ENCODE peak calls at places on chromosomes 12 and 14, in four cellular contexts. One of them, this sample, is unnamed.

GRCh38 chr12:1630081-1630826 is 1.2 kb downstream of the WNT5B start:
- DNase-seq in Panc1: no peak
- DNase-seq in GM23248: peak; percentile 72
- DNase-seq in CD4-positive, CD25-positive, alpha-beta regulatory T cell: no peak
- DNase-seq in this sample: peak; percentile 72

GRCh38 chr12:27015730-27016076 is 1.5 kb upstream of the TM7SF3 start:
- DNase-seq in Panc1: no peak
- DNase-seq in GM23248: peak; percentile 69
- DNase-seq in CD4-positive, CD25-positive, alpha-beta regulatory T cell: no peak
- DNase-seq in this sample: no peak

GRCh38 chr14:89258728-89259273 is 158.2 kb downstream of the FOXN3 start:
- DNase-seq in Panc1: no peak
- DNase-seq in GM23248: no peak
- DNase-seq in CD4-positive, CD25-positive, alpha-beta regulatory T cell: no peak
- DNase-seq in this sample: no peak

GRCh38 chr14:105179191-105179590 is 1.9 kb downstream of the NUDT14 start:
- DNase-seq in Panc1: no peak
- DNase-seq in GM23248: no peak
- DNase-seq in CD4-positive, CD25-positive, alpha-beta regulatory T cell: no peak
- DNase-seq in this sample: no peak

GRCh38 chr14:38238332-38238731 is 17.6 kb downstream of the CLEC14A start:
- DNase-seq in Panc1: no peak
- DNase-seq in GM23248: peak; percentile 53
- DNase-seq in CD4-positive, CD25-positive, alpha-beta regulatory T cell: no peak
- DNase-seq in this sample: peak; percentile 30

GRCh38 chr12:96434107-96434506 is 33.9 kb upstream of the CDK17 start:
- DNase-seq in Panc1: no peak
- DNase-seq in GM23248: peak; percentile 68
- DNase-seq in CD4-positive, CD25-positive, alpha-beta regulatory T cell: peak; percentile 71
- DNase-seq in this sample: peak; percentile 8

GRCh38 chr12:88579572-88579940 is 715 bp downstream of the KITLG start:
- DNase-seq in Panc1: no peak
- DNase-seq in GM23248: peak; percentile 71
- DNase-seq in CD4-positive, CD25-positive, alpha-beta regulatory T cell: no peak
- DNase-seq in this sample: peak; percentile 56

GRCh38 chr14:96086032-96086431 is 46.9 kb downstream of the C14orf132 start:
- DNase-seq in Panc1: no peak
- DNase-seq in GM23248: peak; percentile 94
- DNase-seq in CD4-positive, CD25-positive, alpha-beta regulatory T cell: no peak
- DNase-seq in this sample: no peak

GRCh38 chr14:92644166-92644565 is 104.3 kb downstream of the LGMN start:
- DNase-seq in Panc1: no peak
- DNase-seq in GM23248: peak; percentile 81
- DNase-seq in CD4-positive, CD25-positive, alpha-beta regulatory T cell: no peak
- DNase-seq in this sample: no peak

GRCh38 chr12:58171914-58172313 is 230.5 kb downstream of the ATP23 start:
- DNase-seq in Panc1: no peak
- DNase-seq in GM23248: peak; percentile 15
- DNase-seq in CD4-positive, CD25-positive, alpha-beta regulatory T cell: no peak
- DNase-seq in this sample: peak; percentile 85

GRCh38 chr12:45658066-45658465 is 71.4 kb upstream of the ARID2 start:
- DNase-seq in Panc1: no peak
- DNase-seq in GM23248: no peak
- DNase-seq in CD4-positive, CD25-positive, alpha-beta regulatory T cell: no peak
- DNase-seq in this sample: no peak

GRCh38 chr12:132525833-132526455 is 36.0 kb downstream of the FBRSL1 start:
- DNase-seq in Panc1: no peak
- DNase-seq in GM23248: no peak
- DNase-seq in CD4-positive, CD25-positive, alpha-beta regulatory T cell: no peak
- DNase-seq in this sample: no peak

GRCh38 chr14:71328183-71328582 is 420.9 kb downstream of the PCNX1 start:
- DNase-seq in Panc1: no peak
- DNase-seq in GM23248: no peak
- DNase-seq in CD4-positive, CD25-positive, alpha-beta regulatory T cell: no peak
- DNase-seq in this sample: no peak

GRCh38 chr14:105498430-105499255 is 7.6 kb downstream of the TEDC1 start:
- DNase-seq in Panc1: no peak
- DNase-seq in GM23248: no peak
- DNase-seq in CD4-positive, CD25-positive, alpha-beta regulatory T cell: peak; percentile 1
- DNase-seq in this sample: peak; percentile 76

GRCh38 chr12:75194250-75194649 is 15.4 kb downstream of the KCNC2 start:
- DNase-seq in Panc1: no peak
- DNase-seq in GM23248: no peak
- DNase-seq in CD4-positive, CD25-positive, alpha-beta regulatory T cell: no peak
- DNase-seq in this sample: no peak

GRCh38 chr12:41950455-41950854 is 194.2 kb downstream of the GXYLT1 start:
- DNase-seq in Panc1: no peak
- DNase-seq in GM23248: no peak
- DNase-seq in CD4-positive, CD25-positive, alpha-beta regulatory T cell: no peak
- DNase-seq in this sample: no peak

GRCh38 chr12:116594325-116595038 is 35.3 kb downstream of the MAP1LC3B2 start:
- DNase-seq in Panc1: no peak
- DNase-seq in GM23248: no peak
- DNase-seq in CD4-positive, CD25-positive, alpha-beta regulatory T cell: no peak
- DNase-seq in this sample: no peak

GRCh38 chr14:103551338-103551762 is 11.1 kb downstream of the BAG5 start:
- DNase-seq in Panc1: no peak
- DNase-seq in GM23248: peak; percentile 70
- DNase-seq in CD4-positive, CD25-positive, alpha-beta regulatory T cell: no peak
- DNase-seq in this sample: no peak

GRCh38 chr12:71243375-71243774 is 85.6 kb upstream of the TSPAN8 start:
- DNase-seq in Panc1: no peak
- DNase-seq in GM23248: no peak
- DNase-seq in CD4-positive, CD25-positive, alpha-beta regulatory T cell: no peak
- DNase-seq in this sample: no peak

GRCh38 chr14:71905031-71905430 is 27.2 kb upstream of the RGS6 start:
- DNase-seq in Panc1: no peak
- DNase-seq in GM23248: peak; percentile 17
- DNase-seq in CD4-positive, CD25-positive, alpha-beta regulatory T cell: no peak
- DNase-seq in this sample: no peak

GRCh38 chr12:28089363-28089762 is 100.9 kb upstream of the CCDC91 start:
- DNase-seq in Panc1: no peak
- DNase-seq in GM23248: peak; percentile 40
- DNase-seq in CD4-positive, CD25-positive, alpha-beta regulatory T cell: no peak
- DNase-seq in this sample: peak; percentile 40

GRCh38 chr12:65100140-65100539 is 21.0 kb downstream of the WIF1 start:
- DNase-seq in Panc1: no peak
- DNase-seq in GM23248: no peak
- DNase-seq in CD4-positive, CD25-positive, alpha-beta regulatory T cell: no peak
- DNase-seq in this sample: peak; percentile 63

GRCh38 chr12:68611094-68611818 is 557 bp downstream of the RAP1B start:
- DNase-seq in Panc1: no peak
- DNase-seq in GM23248: peak; percentile 84
- DNase-seq in CD4-positive, CD25-positive, alpha-beta regulatory T cell: peak; percentile 37
- DNase-seq in this sample: peak; percentile 65

GRCh38 chr12:77189463-77189862 is 124.1 kb upstream of the E2F7 start:
- DNase-seq in Panc1: no peak
- DNase-seq in GM23248: peak; percentile 87
- DNase-seq in CD4-positive, CD25-positive, alpha-beta regulatory T cell: no peak
- DNase-seq in this sample: peak; percentile 34

GRCh38 chr14:52922656-52923055 is 28.2 kb downstream of the FERMT2 start:
- DNase-seq in Panc1: no peak
- DNase-seq in GM23248: peak; percentile 83
- DNase-seq in CD4-positive, CD25-positive, alpha-beta regulatory T cell: no peak
- DNase-seq in this sample: no peak

GRCh38 chr12:44881197-44881596 is 5.1 kb upstream of the NELL2 start:
- DNase-seq in Panc1: no peak
- DNase-seq in GM23248: no peak
- DNase-seq in CD4-positive, CD25-positive, alpha-beta regulatory T cell: no peak
- DNase-seq in this sample: no peak

GRCh38 chr12:3992945-3993344 is 119.7 kb upstream of the PARP11 start:
- DNase-seq in Panc1: no peak
- DNase-seq in GM23248: no peak
- DNase-seq in CD4-positive, CD25-positive, alpha-beta regulatory T cell: no peak
- DNase-seq in this sample: no peak

GRCh38 chr12:57744194-57744776 is 554 bp upstream of the TSPAN31 start:
- DNase-seq in Panc1: peak; percentile 73
- DNase-seq in GM23248: peak; percentile 83
- DNase-seq in CD4-positive, CD25-positive, alpha-beta regulatory T cell: peak; percentile 64
- DNase-seq in this sample: no peak

GRCh38 chr14:92316937-92317336 is 6.0 kb upstream of the SLC24A4 start:
- DNase-seq in Panc1: no peak
- DNase-seq in GM23248: no peak
- DNase-seq in CD4-positive, CD25-positive, alpha-beta regulatory T cell: no peak
- DNase-seq in this sample: no peak

GRCh38 chr14:24315807-24316596 is 4.7 kb downstream of the LTB4R start:
- DNase-seq in Panc1: no peak
- DNase-seq in GM23248: peak; percentile 36
- DNase-seq in CD4-positive, CD25-positive, alpha-beta regulatory T cell: no peak
- DNase-seq in this sample: no peak

DNA sequence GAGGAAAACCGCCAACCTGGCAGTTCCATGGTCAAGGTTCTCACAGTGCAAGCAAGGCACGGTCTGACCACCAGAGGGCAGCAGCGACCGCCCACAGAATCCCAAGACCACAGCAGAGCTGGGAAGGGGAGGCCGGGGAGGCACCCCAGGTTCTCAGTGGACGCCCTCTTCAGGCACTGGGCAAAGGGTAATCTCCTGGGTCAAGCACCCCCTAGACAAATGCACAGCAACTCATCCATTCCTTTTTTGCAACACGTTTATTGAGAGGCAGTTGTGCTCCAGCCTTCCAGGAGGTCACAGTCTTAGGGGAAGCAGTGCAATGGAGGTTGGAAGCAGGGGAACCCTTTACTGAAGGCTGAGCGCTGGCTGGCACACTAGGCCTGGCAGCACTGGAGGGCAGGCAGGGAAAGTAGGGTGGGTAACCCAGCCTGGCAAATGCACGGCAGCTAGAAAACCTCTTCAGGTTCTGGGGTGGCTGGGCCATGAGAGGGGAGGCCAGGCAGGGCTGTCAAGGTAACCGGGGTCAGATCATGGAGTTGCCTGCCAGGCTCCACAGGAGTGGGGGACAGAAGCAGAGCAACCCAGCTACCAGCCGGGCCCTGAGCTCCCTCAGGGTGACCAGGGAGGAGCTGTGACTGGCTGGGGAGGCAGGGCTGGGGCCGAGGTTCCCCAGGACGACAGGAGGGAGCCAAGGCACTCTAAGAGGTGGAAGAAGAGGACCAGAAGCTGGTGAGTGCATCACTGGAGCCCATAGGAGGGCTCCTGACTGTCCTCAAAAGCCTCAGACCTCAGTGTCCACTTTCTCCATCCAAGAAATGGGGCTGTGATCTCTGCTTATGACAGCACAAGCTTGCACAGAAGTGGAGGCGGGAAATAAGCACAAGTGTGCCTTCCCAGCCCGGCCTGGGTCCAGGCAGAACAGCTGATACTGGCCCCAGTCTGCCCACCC is 1.8 kb upstream of the RHOF start:
- DNase-seq in Panc1: no peak
- DNase-seq in GM23248: peak; percentile 82
- DNase-seq in CD4-positive, CD25-positive, alpha-beta regulatory T cell: peak; percentile 77
- DNase-seq in this sample: peak; percentile 87
- H3K4me3 ChIP-seq in Panc1: peak overlapping the region; percentile 77
- H3K4me3 ChIP-seq in GM23248: peak overlapping the region; percentile 40
- H3K4me3 ChIP-seq in CD4-positive, CD25-positive, alpha-beta regulatory T cell: peak overlapping the region; percentile 62
- H3K4me3 ChIP-seq in this sample: no peak overlapping the region

DNA sequence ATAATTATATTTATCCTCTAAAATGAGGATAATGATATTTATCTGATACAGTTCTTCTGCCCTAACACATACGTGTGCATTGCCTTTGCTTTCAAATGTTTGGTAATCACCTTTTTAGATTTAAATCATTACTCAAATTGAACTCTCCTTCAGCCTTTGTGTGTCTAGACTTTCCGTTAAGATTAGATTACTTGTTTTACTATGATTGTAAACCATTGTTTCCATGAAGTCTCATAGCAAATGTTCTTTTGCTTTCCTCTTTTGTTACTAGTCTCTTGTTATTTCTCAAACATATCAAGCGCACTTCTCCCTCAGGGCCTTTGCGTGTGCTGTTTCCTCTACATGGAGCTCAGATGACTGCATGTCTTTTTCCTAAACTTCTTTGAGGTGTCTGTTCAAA is 63.7 kb downstream of the ETV6 start:
- DNase-seq in Panc1: no peak
- DNase-seq in GM23248: no peak
- DNase-seq in CD4-positive, CD25-positive, alpha-beta regulatory T cell: no peak
- DNase-seq in this sample: no peak
- H3K4me1 ChIP-seq in Panc1: no peaks in the 10 kb centered on the region
- H3K4me1 ChIP-seq in GM23248: peaks cover 31% of the 10 kb centered on the region
- H3K4me1 ChIP-seq in CD4-positive, CD25-positive, alpha-beta regulatory T cell: no peaks in the 10 kb centered on the region
- H3K4me1 ChIP-seq in this sample: no peaks in the 10 kb centered on the region

GRCh38 chr12:85835417-85835809 is 796 bp downstream of the RASSF9 start:
- DNase-seq in Panc1: no peak
- DNase-seq in GM23248: peak; percentile 66
- DNase-seq in CD4-positive, CD25-positive, alpha-beta regulatory T cell: no peak
- DNase-seq in this sample: no peak

GRCh38 chr12:85835810-85836715 is at the start of gene RASSF9:
- DNase-seq in Panc1: no peak
- DNase-seq in GM23248: peak; percentile 90
- DNase-seq in CD4-positive, CD25-positive, alpha-beta regulatory T cell: no peak
- DNase-seq in this sample: no peak

GRCh38 chr12:85834378-85834777 is 1.8 kb downstream of the RASSF9 start:
- DNase-seq in Panc1: no peak
- DNase-seq in GM23248: peak; percentile 29
- DNase-seq in CD4-positive, CD25-positive, alpha-beta regulatory T cell: no peak
- DNase-seq in this sample: no peak

GRCh38 chr12:85833558-85833957 is 2.7 kb downstream of the RASSF9 start:
- DNase-seq in Panc1: no peak
- DNase-seq in GM23248: no peak
- DNase-seq in CD4-positive, CD25-positive, alpha-beta regulatory T cell: no peak
- DNase-seq in this sample: no peak

DNA sequence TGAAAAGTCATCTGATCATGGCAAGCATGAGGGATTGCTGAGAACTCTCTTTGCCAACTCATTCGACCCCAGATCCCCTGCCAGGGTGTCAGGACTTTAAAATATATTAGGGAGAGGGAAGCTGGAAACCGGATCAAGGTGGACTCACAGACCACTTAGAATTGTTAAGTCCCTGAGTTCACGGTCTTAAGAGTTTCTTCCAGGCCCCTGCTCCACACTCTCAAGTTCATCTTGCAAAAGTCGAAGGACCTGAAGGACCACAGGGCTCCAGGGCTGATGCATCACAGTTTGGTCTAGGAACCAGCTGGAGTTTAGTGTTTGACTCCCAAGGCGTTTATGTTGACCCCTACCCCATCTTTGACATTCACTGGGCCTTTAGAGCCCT is 499 bp upstream of the RASSF9 start:
- DNase-seq in Panc1: no peak
- DNase-seq in GM23248: no peak
- DNase-seq in CD4-positive, CD25-positive, alpha-beta regulatory T cell: no peak
- DNase-seq in this sample: no peak
- H3K4me3 ChIP-seq in Panc1: peak overlapping the region; percentile 27
- H3K4me3 ChIP-seq in GM23248: peak overlapping the region; percentile 86
- H3K4me3 ChIP-seq in CD4-positive, CD25-positive, alpha-beta regulatory T cell: no peak overlapping the region
- H3K4me3 ChIP-seq in this sample: no peak overlapping the region

GRCh38 chr12:6228535-6229223 is 28.5 kb downstream of the CD9 start:
- DNase-seq in Panc1: no peak
- DNase-seq in GM23248: peak; percentile 38
- DNase-seq in CD4-positive, CD25-positive, alpha-beta regulatory T cell: no peak
- DNase-seq in this sample: no peak

GRCh38 chr12:6231359-6232268 is 31.4 kb downstream of the CD9 start:
- DNase-seq in Panc1: no peak
- DNase-seq in GM23248: no peak
- DNase-seq in CD4-positive, CD25-positive, alpha-beta regulatory T cell: no peak
- DNase-seq in this sample: peak; percentile 72

GRCh38 chr12:6229823-6230222 is 29.6 kb downstream of the CD9 start:
- DNase-seq in Panc1: no peak
- DNase-seq in GM23248: peak; percentile 96
- DNase-seq in CD4-positive, CD25-positive, alpha-beta regulatory T cell: no peak
- DNase-seq in this sample: peak; percentile 71

GRCh38 chr12:6229224-6229748 is 29.1 kb downstream of the CD9 start:
- DNase-seq in Panc1: no peak
- DNase-seq in GM23248: peak; percentile 46
- DNase-seq in CD4-positive, CD25-positive, alpha-beta regulatory T cell: no peak
- DNase-seq in this sample: peak; percentile 33

GRCh38 chr12:6230321-6231110 is 30.3 kb downstream of the CD9 start:
- DNase-seq in Panc1: no peak
- DNase-seq in GM23248: peak; percentile 64
- DNase-seq in CD4-positive, CD25-positive, alpha-beta regulatory T cell: peak; percentile 60
- DNase-seq in this sample: peak; percentile 96
- H3K4me1 ChIP-seq in Panc1: no peaks in the 10 kb centered on the region
- H3K4me1 ChIP-seq in GM23248: peaks cover 39% of the 10 kb centered on the region
- H3K4me1 ChIP-seq in CD4-positive, CD25-positive, alpha-beta regulatory T cell: peaks cover 23% of the 10 kb centered on the region
- H3K4me1 ChIP-seq in this sample: peaks cover 39% of the 10 kb centered on the region

This sample was measured in SJCRH30.